ENCODE peak calls at places on chromosomes 6 and 20, in four cellular contexts. U, V, O and E are unnamed samples. For H3K4me1, the result is how much of the 10 kb centered on the place peaks cover.

GRCh38 chr6:38646166-38646565 is 6.4 kb upstream of the BTBD9 start:
- DNase-seq in O (no peak), V (no peak), U (peak), E (no peak)

GRCh38 chr20:45822863-45823262 is 4.2 kb downstream of the TNNC2 start:
- DNase-seq in V (peak), U (peak), O (peak), E (peak)

GRCh38 chr6:81896561-81896960 is 144.1 kb upstream of the TENT5A start:
- DNase-seq in V (no peak), U (peak), O (no peak), E (no peak)

GRCh38 chr6:129478379-129478778 is 231.6 kb downstream of the ARHGAP18 start:
- DNase-seq in V (no peak), O (no peak), U (no peak), E (no peak)

GRCh38 chr6:149860513-149860833 is 3.7 kb downstream of the LRP11 start:
- DNase-seq in V (no peak), U (no peak), O (no peak), E (no peak)

GRCh38 chr6:22800451-22800850 is 231.1 kb downstream of the HDGFL1 start:
- DNase-seq in V (no peak), O (no peak), U (no peak), E (no peak)

GRCh38 chr6:6688283-6688682 is 99.8 kb downstream of the LY86 start:
- DNase-seq in O (no peak), U (no peak), V (peak), E (no peak)

GRCh38 chr20:13552061-13552460 is 86.7 kb downstream of the TASP1 start:
- DNase-seq in V (no peak), U (peak), O (peak), E (no peak)

GRCh38 chr20:41604002-41604401 is 14.2 kb downstream of the CHD6 start:
- DNase-seq in V (no peak), U (no peak), O (no peak), E (no peak)

GRCh38 chr6:98579089-98579488 is 255.3 kb upstream of the POU3F2 start:
- DNase-seq in U (no peak), O (no peak), V (no peak), E (no peak)

GRCh38 chr6:11744753-11745152 is 33.9 kb downstream of the ADTRP start:
- DNase-seq in U (peak), V (peak), O (no peak), E (no peak)

GRCh38 chr20:48523191-48523757 is 304.5 kb downstream of the PREX1 start:
- DNase-seq in V (no peak), O (peak), U (peak), E (no peak)

GRCh38 chr20:34791289-34792020 is 34.0 kb downstream of the NCOA6 start:
- DNase-seq in O (peak), V (no peak), U (peak), E (no peak)

GRCh38 chr6:136728033-136728939 is 64.0 kb downstream of the MAP3K5 start:
- DNase-seq in V (no peak), U (no peak), O (peak), E (no peak)

GRCh38 chr6:131733376-131734016 is 22.7 kb upstream of the CTAGE9 start:
- DNase-seq in V (no peak), U (peak), O (no peak), E (no peak)

GRCh38 chr20:1684872-1685271 is 27.3 kb upstream of the SIRPG start:
- DNase-seq in U (no peak), V (no peak), O (no peak), E (no peak)

GRCh38 chr20:60808003-60808402 is 444.1 kb upstream of the CDH4 start:
- DNase-seq in V (no peak), O (no peak), U (no peak), E (no peak)

GRCh38 chr6:108961985-108962384 is 113.8 kb downstream of the ARMC2 start:
- DNase-seq in O (no peak), V (no peak), U (peak), E (no peak)

GRCh38 chr6:82015043-82015442 is 232.5 kb downstream of the IBTK start:
- DNase-seq in O (peak), V (no peak), U (no peak), E (no peak)

GRCh38 chr6:155452576-155452975 is 3.1 kb downstream of the NOX3 start:
- DNase-seq in U (peak), O (no peak), V (no peak), E (no peak)

GRCh38 chr20:35342154-35342769 is 50.0 kb upstream of the FAM83C start:
- DNase-seq in U (no peak), O (no peak), V (no peak), E (no peak)

GRCh38 chr6:108561742-108562502 is 1.2 kb downstream of the FOXO3 start:
- DNase-seq in O (peak), U (peak), V (no peak), E (peak)

GRCh38 chr20:63739129-63740069 is at the start of gene SLC2A4RG:
- DNase-seq in O (peak), U (peak), V (peak), E (peak)

GRCh38 chr6:105097288-105097687 is 82.5 kb downstream of the POPDC3 start:
- DNase-seq in V (peak), U (no peak), O (peak), E (no peak)

GRCh38 chr6:80544500-80545055 is 438.1 kb downstream of the BCKDHB start:
- DNase-seq in V (no peak), O (no peak), U (peak), E (no peak)

GRCh38 chr6:39915866-39916265 is 18.4 kb downstream of the MOCS1 start:
- DNase-seq in V (no peak), O (no peak), U (no peak), E (no peak)
- H3K4me3 ChIP-seq in V (no peak), O (no peak), U (no peak), E (no peak)

DNA sequence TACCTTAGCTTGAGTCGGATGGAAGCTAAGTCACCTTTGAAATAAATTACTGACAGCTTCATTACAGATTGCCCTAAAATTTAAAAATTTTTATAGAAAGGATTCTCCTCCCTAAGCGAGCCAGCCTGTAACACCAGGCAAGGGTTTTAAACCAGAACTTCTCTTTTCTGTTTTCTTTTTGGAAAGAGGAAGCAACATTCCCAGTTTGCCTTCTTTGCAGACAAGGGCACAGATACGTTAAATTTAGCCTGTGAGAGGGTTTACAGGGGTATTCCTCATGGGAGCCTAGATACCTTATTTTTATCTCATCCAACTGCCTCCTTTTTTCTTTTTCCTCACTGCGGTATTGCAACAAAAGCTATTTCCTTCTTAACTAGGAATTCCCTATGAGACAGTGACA is 45.0 kb downstream of the GNAS start:
- DNase-seq in O (no peak), V (no peak), U (no peak), E (no peak)
- H3K4me1 ChIP-seq in O (under half), V (half or more), U (under half), E (under half)

DNA sequence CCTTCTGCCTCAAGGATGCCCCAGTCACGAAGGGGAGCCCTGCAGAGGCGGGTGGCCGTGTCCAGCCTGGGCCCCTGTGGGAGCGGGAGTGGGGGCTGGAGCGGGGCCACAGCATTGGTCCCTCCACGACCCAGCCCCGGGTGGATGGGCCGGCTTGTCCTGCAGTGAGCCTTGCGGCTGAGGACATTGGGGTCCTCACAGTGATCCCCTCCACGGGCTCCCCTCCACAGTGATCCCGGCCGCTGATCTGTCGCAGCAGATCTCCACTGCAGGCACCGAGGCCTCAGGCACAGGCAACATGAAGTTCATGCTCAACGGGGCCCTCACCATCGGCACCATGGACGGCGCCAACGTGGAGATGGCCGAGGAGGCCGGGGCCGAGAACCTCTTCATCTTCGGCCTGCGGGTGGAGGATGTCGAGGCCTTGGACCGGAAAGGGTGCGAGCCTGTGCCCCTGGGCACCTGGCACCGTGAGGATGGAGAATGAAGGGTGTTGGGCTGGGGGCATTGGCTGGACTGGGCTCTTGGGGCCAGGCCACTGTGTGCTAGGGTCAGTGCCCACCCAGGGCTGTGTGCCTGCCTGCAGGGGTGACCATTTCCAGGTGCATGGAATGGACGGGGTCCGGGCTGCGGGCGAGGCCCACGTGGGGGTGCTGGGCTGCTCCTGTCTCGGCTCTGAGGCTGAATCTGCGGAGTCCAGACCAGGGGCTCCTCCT is 44.4 kb downstream of the PYGB start:
- DNase-seq in U (no peak), V (no peak), O (no peak), E (no peak)
- H3K27ac ChIP-seq in U (no peak), V (no peak), O (no peak), E (no peak)

DNA sequence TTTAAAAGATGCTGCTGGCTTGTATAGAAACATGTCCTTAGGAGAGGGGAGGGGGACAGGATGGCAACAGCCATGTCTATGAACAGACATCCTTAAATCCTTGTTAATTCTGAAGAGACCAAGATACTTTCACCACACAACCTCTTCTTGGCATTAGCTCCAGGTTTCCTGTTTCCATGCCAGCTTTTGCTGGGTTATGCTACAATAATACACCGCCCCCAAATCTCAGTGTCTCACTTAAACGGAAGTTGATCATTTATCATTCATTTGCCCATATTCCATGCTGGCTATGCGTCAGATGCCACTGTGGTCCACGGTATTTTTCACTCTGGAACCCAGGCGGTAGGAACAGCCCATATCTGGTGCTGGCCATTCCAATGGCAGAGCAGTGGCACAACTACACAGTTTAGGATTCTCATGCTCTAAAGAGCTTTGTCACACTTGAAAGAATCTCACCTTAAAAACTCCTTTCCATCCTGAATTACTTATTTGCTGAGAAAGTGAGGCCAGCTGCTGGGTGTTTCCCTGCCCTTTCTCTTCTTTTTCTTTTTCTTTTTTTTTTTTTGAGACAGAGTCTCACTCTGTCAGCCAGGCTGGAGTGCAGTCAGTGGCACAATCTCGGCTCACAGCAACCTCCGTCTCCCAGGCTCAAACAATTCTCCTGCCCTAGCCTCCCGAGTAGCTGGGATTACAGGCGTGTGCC is 3.7 kb upstream of the RNASET2 start:
- DNase-seq in V (no peak), U (no peak), O (no peak), E (no peak)
- H3K4me3 ChIP-seq in V (no peak), U (no peak), O (no peak), E (no peak)

GRCh38 chr20:32581839-32582658 is 3.1 kb downstream of the NOL4L start:
- DNase-seq in O (no peak), V (no peak), U (no peak), E (no peak)
- H3K4me1 ChIP-seq in O (under half), V (under half), U (under half), E (under half)

GRCh38 chr6:1610497-1611321 is 994 bp downstream of the FOXC1 start:
- DNase-seq in V (no peak), U (peak), O (peak), E (no peak)

GRCh38 chr6:1608976-1609661 is 596 bp upstream of the FOXC1 start:
- DNase-seq in O (peak), U (peak), V (no peak), E (peak)

GRCh38 chr6:1608222-1608975 is 1.3 kb upstream of the FOXC1 start:
- DNase-seq in U (no peak), V (no peak), O (no peak), E (no peak)

GRCh38 chr6:1611322-1611571 is 1.5 kb downstream of the FOXC1 start:
- DNase-seq in O (peak), U (peak), V (no peak), E (no peak)

DNA sequence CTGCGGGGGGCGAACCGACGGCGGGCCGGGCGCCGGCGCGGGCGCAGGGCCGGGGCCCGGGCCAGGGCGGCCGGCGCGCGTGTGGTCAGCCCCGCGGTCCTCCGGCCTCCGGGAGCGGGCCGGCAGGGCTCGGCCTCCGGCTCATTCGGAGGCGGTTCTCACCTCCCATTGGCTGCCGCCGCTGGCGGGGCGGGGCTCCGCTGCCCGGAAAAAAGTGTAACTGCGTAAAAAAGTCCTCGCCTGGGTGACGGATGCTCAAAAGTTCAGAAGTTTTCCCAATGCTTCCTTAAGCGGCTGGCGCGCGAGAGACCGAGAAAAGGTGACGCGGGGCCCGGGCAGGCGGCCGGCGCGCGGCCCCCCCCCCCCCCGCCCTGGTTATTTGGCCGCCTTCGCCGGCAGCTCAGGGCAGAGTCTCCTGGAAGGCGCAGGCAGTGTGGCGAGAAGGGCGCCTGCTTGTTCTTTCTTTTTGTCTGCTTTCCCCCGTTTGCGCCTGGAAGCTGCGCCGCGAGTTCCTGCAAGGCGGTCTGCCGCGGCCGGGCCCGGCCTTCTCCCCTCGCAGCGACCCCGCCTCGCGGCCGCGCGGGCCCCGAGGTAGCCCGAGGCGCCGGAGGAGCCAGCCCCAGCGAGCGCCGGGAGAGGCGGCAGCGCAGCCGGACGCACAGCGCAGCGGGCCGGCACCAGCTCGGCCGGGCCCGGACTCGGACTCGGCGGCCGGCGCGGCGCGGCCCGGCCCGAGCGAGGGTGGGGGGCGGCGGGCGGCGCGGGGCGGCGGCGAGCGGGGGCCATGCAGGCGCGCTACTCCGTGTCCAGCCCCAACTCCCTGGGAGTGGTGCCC is at the start of gene FOXC1:
- DNase-seq in O (peak), V (peak), U (peak), E (peak)
- H3K27ac ChIP-seq in O (peak), V (peak), U (peak), E (peak)

GRCh38 chr20:43778375-43778774 is 51.6 kb upstream of the GTSF1L start:
- DNase-seq in V (no peak), O (no peak), U (no peak), E (no peak)
- H3K4me3 ChIP-seq in V (no peak), O (no peak), U (no peak), E (no peak)

GRCh38 chr6:13669476-13669875 is 42.2 kb downstream of the RANBP9 start:
- DNase-seq in V (no peak), O (no peak), U (no peak), E (no peak)

GRCh38 chr6:13671742-13672141 is 39.9 kb downstream of the RANBP9 start:
- DNase-seq in V (no peak), O (no peak), U (no peak), E (no peak)

GRCh38 chr6:13666194-13667105 is 45.2 kb downstream of the RANBP9 start:
- DNase-seq in U (no peak), O (peak), V (no peak), E (no peak)

GRCh38 chr6:13667655-13668054 is 44.0 kb downstream of the RANBP9 start:
- DNase-seq in U (no peak), V (no peak), O (no peak), E (no peak)

GRCh38 chr6:13668291-13668928 is 43.2 kb downstream of the RANBP9 start:
- DNase-seq in O (no peak), V (no peak), U (no peak), E (no peak)
- H3K4me1 ChIP-seq in O (under half), V (under half), U (under half), E (under half)